ENCODE peak calls at places on chromosome 4, in four cellular contexts. F is GM23248, O is hepatocyte, Y is colonic mucosa. H is an unnamed sample.

GRCh38 chr4:174749091-174749490 is 80.0 kb downstream of the GLRA3 start:
- DNase-seq in Y (no peak), O (no peak), F (peak; percentile 14), H (no peak)

GRCh38 chr4:106444557-106444956 is 76.0 kb upstream of the GIMD1 start:
- DNase-seq in O (no peak), F (peak; percentile 47), Y (no peak), H (no peak)

GRCh38 chr4:3812211-3812934 is 46.2 kb downstream of the ADRA2C start:
- DNase-seq in Y (no peak), O (no peak), F (no peak), H (no peak)

GRCh38 chr4:182829196-182829595 is 88.0 kb downstream of the DCTD start:
- DNase-seq in F (no peak), O (no peak), Y (no peak), H (no peak)

GRCh38 chr4:99811850-99812249 is 4.8 kb upstream of the DAPP1 start:
- DNase-seq in O (peak; percentile 70), Y (peak; percentile 61), F (peak; percentile 52), H (no peak)

GRCh38 chr4:176507845-176508533 is 188.2 kb downstream of the SPCS3 start:
- DNase-seq in O (no peak), Y (no peak), F (no peak), H (no peak)

GRCh38 chr4:118745357-118745756 is 60.2 kb downstream of the METTL14 start:
- DNase-seq in F (no peak), O (no peak), Y (no peak), H (no peak)

GRCh38 chr4:60201052-60201673 is 999.0 kb upstream of the ADGRL3 start:
- DNase-seq in Y (peak; percentile 44), F (peak; percentile 60), O (peak; percentile 77), H (no peak)

GRCh38 chr4:187811586-187811985 is 184.0 kb upstream of the ZFP42 start:
- DNase-seq in O (no peak), F (no peak), Y (no peak), H (no peak)

GRCh38 chr4:108149588-108150380 is 18.9 kb downstream of the LEF1 start:
- DNase-seq in Y (no peak), O (no peak), F (peak; percentile 43), H (no peak)

GRCh38 chr4:153234923-153235322 is 30.7 kb downstream of the TRIM2 start:
- DNase-seq in O (no peak), Y (no peak), F (peak; percentile 62), H (no peak)

GRCh38 chr4:34182346-34182745 is 2062.0 kb downstream of the ARAP2 start:
- DNase-seq in F (peak; percentile 44), Y (no peak), O (no peak), H (no peak)

GRCh38 chr4:52869196-52869595 is 7.1 kb downstream of the RASL11B start:
- DNase-seq in O (peak; percentile 68), F (peak; percentile 63), Y (peak; percentile 50), H (no peak)

GRCh38 chr4:1972414-1972813 is 36.4 kb downstream of the NELFA start:
- DNase-seq in Y (no peak), F (no peak), O (no peak), H (no peak)

GRCh38 chr4:65719635-65720034 is 49.3 kb upstream of the EPHA5 start:
- DNase-seq in F (no peak), O (no peak), Y (no peak), H (no peak)

GRCh38 chr4:12679217-12679616 is 804.9 kb downstream of the RAB28 start:
- DNase-seq in Y (no peak), F (peak; percentile 2), O (no peak), H (no peak)

GRCh38 chr4:89263265-89263664 is 44.3 kb downstream of the GPRIN3 start:
- DNase-seq in Y (no peak), O (no peak), F (no peak), H (no peak)

GRCh38 chr4:1244081-1244977 is 4.6 kb downstream of the CTBP1 start:
- DNase-seq in F (peak; percentile 28), Y (no peak), O (peak; percentile 4), H (no peak)

GRCh38 chr4:165384608-165385007 is 5.8 kb downstream of the CPE start:
- DNase-seq in F (peak; percentile 37), Y (no peak), O (peak; percentile 60), H (no peak)

GRCh38 chr4:139973015-139973414 is 181.0 kb downstream of the MAML3 start:
- DNase-seq in O (no peak), F (peak; percentile 19), Y (no peak), H (no peak)

GRCh38 chr4:1080961-1081688 is 32.2 kb downstream of the RNF212 start:
- DNase-seq in O (no peak), F (peak; percentile 81), Y (no peak), H (peak; percentile 84)

GRCh38 chr4:150078041-150078995 is at the start of gene DCLK2:
- DNase-seq in Y (peak; percentile 68), F (peak; percentile 90), O (peak; percentile 79), H (no peak)

GRCh38 chr4:88177981-88178632 is 19.7 kb upstream of the ABCG2 start:
- DNase-seq in O (peak; percentile 76), Y (no peak), F (peak; percentile 57), H (peak; percentile 79)

GRCh38 chr4:123025398-123025797 is 103.0 kb upstream of the NUDT6 start:
- DNase-seq in O (no peak), F (no peak), Y (no peak), H (no peak)

GRCh38 chr4:127623755-127624087 is 9.0 kb upstream of the INTU start:
- DNase-seq in Y (no peak), F (peak; percentile 46), O (peak; percentile 10), H (no peak)

GRCh38 chr4:13084210-13084609 is 399.9 kb downstream of the RAB28 start:
- DNase-seq in Y (no peak), O (no peak), F (no peak), H (no peak)

GRCh38 chr4:52822583-52823477 is 39.3 kb upstream of the RASL11B start:
- DNase-seq in O (no peak), F (peak; percentile 59), Y (no peak), H (peak; percentile 31)

GRCh38 chr4:4838602-4839470 is 20.6 kb upstream of the MSX1 start:
- DNase-seq in O (peak; percentile 50), Y (no peak), F (peak; percentile 60), H (no peak)

GRCh38 chr4:169210516-169211108 is 60.1 kb downstream of the SH3RF1 start:
- DNase-seq in F (no peak), O (no peak), Y (no peak), H (no peak)

GRCh38 chr4:154349829-154350228 is 141.8 kb downstream of the DCHS2 start:
- DNase-seq in O (peak; percentile 46), Y (no peak), F (peak; percentile 37), H (no peak)

GRCh38 chr4:175054980-175055379 is 136.8 kb downstream of the ADAM29 start:
- DNase-seq in O (no peak), F (no peak), Y (no peak), H (no peak)

DNA sequence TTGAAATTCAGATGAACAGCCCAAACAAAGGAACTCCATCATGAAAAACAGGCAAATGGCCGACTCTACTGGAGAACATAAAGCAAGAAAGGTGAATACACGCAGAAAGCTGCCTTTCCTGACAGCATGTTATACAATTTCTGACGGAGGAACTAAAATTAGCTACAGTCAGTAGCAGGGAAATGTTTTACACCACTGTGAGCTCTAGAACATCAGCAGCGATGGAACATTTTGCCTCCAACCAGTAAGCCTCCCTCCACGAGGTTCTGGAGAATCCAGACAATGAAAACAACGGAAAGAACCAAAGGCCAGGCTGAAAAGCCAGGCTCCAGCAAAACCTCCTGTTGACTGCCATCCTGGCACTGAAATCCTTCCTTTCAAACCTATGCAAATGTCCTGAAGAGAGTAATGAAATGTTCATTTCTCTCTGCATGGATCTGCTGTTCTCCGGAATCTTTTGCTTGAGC is 78.9 kb downstream of the IRF2 start:
- DNase-seq in O (no peak), F (no peak), Y (no peak), H (no peak)
- H3K27ac ChIP-seq in O (no peak overlapping the region), F (no peak overlapping the region), Y (peak overlapping the region; percentile 9), H (no peak overlapping the region)

GRCh38 chr4:151537726-151538125 is 128.8 kb downstream of the FHIP1A start:
- DNase-seq in F (peak; percentile 9), Y (no peak), O (peak; percentile 16), H (no peak)

GRCh38 chr4:151538963-151539362 is 130.0 kb downstream of the FHIP1A start:
- DNase-seq in O (no peak), F (no peak), Y (no peak), H (no peak)

GRCh38 chr4:151541438-151542071 is 132.6 kb downstream of the FHIP1A start:
- DNase-seq in F (peak; percentile 91), O (no peak), Y (no peak), H (peak; percentile 99)

GRCh38 chr4:151540728-151541437 is 131.9 kb downstream of the FHIP1A start:
- DNase-seq in Y (peak; percentile 48), O (peak; percentile 70), F (peak; percentile 95), H (peak; percentile 100)
- H3K27ac ChIP-seq in Y (peak overlapping the region; percentile 8), O (peak overlapping the region; percentile 47), F (peak overlapping the region; percentile 91), H (peak overlapping the region; percentile 99)

DNA sequence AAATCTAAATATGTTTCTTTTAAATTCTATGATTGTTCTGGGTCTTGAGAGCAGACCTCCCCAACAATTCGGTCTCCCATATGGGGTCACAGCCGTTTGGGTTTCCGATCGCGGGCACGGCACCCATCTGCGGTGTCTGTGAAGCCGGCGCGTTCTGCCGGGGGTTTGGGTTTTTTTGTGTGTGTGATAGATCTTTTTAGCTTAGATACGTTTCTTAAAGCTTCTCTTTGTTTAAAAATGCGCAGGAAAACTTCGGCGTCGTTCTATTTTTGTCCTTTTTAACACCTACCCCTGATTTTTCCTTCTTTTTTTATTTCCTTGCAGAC is 34.2 kb downstream of the TBC1D14 start:
- DNase-seq in O (no peak), Y (no peak), F (no peak), H (no peak)
- H3K27ac ChIP-seq in O (peak overlapping the region; percentile 93), Y (peak overlapping the region; percentile 89), F (no peak overlapping the region), H (no peak overlapping the region)

DNA sequence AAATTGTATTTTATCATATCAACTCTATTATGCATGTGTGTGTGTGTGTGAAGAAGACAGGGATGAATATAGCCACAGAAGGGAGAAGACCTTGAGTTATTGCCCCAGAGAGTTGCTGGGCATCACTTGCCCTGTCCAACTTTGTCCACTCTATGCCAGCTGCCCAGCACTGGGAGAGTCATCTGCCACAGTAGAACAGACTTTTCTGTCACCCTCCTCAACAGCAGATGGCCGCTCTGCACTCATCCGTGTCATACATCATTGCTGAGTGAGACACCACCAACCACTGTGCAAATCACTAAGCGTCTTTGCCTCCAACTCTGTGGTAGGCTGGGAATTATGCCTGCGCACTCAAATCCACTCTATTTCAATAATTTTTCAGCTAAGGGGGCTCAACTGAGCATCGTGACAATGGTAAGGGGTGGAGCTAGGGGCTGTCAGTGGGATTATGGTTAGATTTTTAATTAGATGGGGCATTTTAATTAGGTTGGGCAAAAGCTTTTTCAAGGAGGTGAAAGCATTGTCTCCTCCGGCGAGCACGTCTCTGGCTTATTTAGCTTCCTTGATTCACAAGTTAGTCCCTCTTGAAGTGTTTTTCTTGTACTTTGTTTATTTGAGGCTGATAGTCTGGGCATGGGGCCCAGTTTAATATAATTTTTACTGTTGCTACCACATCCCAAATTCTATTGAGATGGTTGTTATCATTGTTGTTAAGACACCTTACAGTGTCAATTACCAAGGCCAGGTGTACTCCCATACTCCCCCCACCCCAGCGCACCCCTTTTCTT is 100.1 kb upstream of the KLF3 start:
- DNase-seq in F (no peak), Y (no peak), O (no peak), H (no peak)
- H3K27ac ChIP-seq in F (no peak overlapping the region), Y (no peak overlapping the region), O (no peak overlapping the region), H (peak overlapping the region; percentile 81)

DNA sequence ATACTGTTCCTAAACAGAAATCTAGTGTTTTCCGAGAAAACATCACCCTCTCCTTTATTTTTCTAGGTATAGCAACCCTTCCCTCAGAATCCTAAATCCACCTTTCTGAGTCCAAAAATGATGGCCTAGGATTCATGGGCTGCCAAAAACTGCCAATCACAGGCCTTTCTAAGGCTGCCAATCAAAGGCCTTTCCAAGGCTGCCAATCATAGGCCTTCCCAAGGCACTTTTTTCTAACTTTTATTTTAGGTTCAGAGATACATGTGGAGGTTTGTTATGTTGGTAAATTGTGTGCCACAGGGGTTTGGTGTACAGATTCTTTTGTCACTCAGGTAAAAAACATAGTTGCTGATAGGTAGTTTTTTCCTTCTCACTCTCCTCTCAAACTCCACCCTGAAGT is 673.7 kb downstream of the FAT4 start:
- DNase-seq in F (no peak), Y (no peak), O (no peak), H (no peak)
- H3K27ac ChIP-seq in F (no peak overlapping the region), Y (no peak overlapping the region), O (no peak overlapping the region), H (no peak overlapping the region)